ENCODE peak calls at places on chromosomes 16 and 17, in four cellular contexts. O is GM12878, X is K562, E is HL-60. T is an unnamed sample.

GRCh38 chr17:29687601-29688000 is 64.9 kb upstream of the CORO6 start:
- DNase-seq in O (no peak), X (no peak), E (no peak), T (no peak)

GRCh38 chr17:46853896-46854444 is 2.6 kb downstream of the WNT9B start:
- DNase-seq in O (no peak), X (no peak), E (no peak), T (no peak)

GRCh38 chr17:21394265-21394664 is 18.1 kb downstream of the KCNJ12 start:
- DNase-seq in O (no peak), X (no peak), E (no peak), T (no peak)

GRCh38 chr16:77387810-77388209 is 47.0 kb downstream of the ADAMTS18 start:
- DNase-seq in O (no peak), X (no peak), E (no peak), T (no peak)

GRCh38 chr17:74334393-74335039 is 8.5 kb downstream of the KIF19 start:
- DNase-seq in O (no peak), X (no peak), E (no peak), T (no peak)

GRCh38 chr17:42414782-42415409 is 8.2 kb downstream of the CAVIN1 start:
- DNase-seq in O (no peak), X (peak; percentile 49), E (peak; percentile 70), T (no peak)

GRCh38 chr16:27740496-27741201 is 190.7 kb downstream of the KATNIP start:
- DNase-seq in O (no peak), X (no peak), E (no peak), T (no peak)

GRCh38 chr17:64984776-64985521 is 65.7 kb upstream of the LRRC37A3 start:
- DNase-seq in O (no peak), X (no peak), E (peak; percentile 49), T (no peak)

GRCh38 chr16:6019490-6019991 is 921.9 kb upstream of the EEF2KMT start:
- DNase-seq in O (no peak), X (no peak), E (no peak), T (no peak)

GRCh38 chr17:29667969-29668368 is 45.3 kb upstream of the CORO6 start:
- DNase-seq in O (no peak), X (no peak), E (no peak), T (no peak)

GRCh38 chr16:12455287-12455798 is 348.3 kb downstream of the CPPED1 start:
- DNase-seq in O (no peak), X (peak; percentile 68), E (peak; percentile 24), T (no peak)

GRCh38 chr16:56812884-56813283 is 52.1 kb upstream of the SLC12A3 start:
- DNase-seq in O (no peak), X (no peak), E (no peak), T (no peak)

GRCh38 chr17:67365762-67366192 is 600 bp downstream of the PSMD12 start:
- DNase-seq in O (no peak), X (peak; percentile 26), E (peak; percentile 65), T (no peak)

GRCh38 chr16:12305081-12305596 is 328.6 kb downstream of the SNX29 start:
- DNase-seq in O (no peak), X (no peak), E (no peak), T (no peak)

GRCh38 chr16:70430667-70431536 is 8.0 kb downstream of the ST3GAL2 start:
- DNase-seq in O (peak; percentile 99), X (peak; percentile 72), E (peak; percentile 74), T (no peak)

GRCh38 chr17:34365340-34365739 is 2.3 kb upstream of the CCL1 start:
- DNase-seq in O (no peak), X (no peak), E (peak; percentile 66), T (no peak)

GRCh38 chr17:19744922-19745757 is 3.0 kb downstream of the ALDH3A1 start:
- DNase-seq in O (no peak), X (peak; percentile 45), E (peak; percentile 51), T (peak; percentile 92)

GRCh38 chr17:37310940-37311339 is 64.8 kb upstream of the C17orf78 start:
- DNase-seq in O (no peak), X (no peak), E (no peak), T (no peak)

GRCh38 chr16:17160285-17160854 is 310.4 kb downstream of the XYLT1 start:
- DNase-seq in O (no peak), X (peak; percentile 19), E (no peak), T (no peak)

GRCh38 chr16:56614549-56614991 is 6.2 kb downstream of the MT2A start:
- DNase-seq in O (no peak), X (no peak), E (no peak), T (no peak)

GRCh38 chr17:35160354-35161201 is 13.0 kb downstream of the UNC45B start:
- DNase-seq in O (no peak), X (no peak), E (no peak), T (no peak)

GRCh38 chr17:40218006-40218739 is 931 bp upstream of the WIPF2 start:
- DNase-seq in O (no peak), X (no peak), E (no peak), T (no peak)

GRCh38 chr17:14206891-14207290 is 29.8 kb downstream of the CDRT15 start:
- DNase-seq in O (no peak), X (no peak), E (no peak), T (no peak)

GRCh38 chr16:85662036-85662812 is 26.5 kb downstream of the GINS2 start:
- DNase-seq in O (no peak), X (no peak), E (no peak), T (no peak)

GRCh38 chr17:79849953-79850352 is 10.7 kb upstream of the CBX4 start:
- DNase-seq in O (no peak), X (no peak), E (no peak), T (no peak)
- TF ChIP-seq SPI1 in O (no peak), X (no peak), E (no peak), T (no peak)

GRCh38 chr17:32136856-32137255 is 5.4 kb upstream of the RHOT1 start:
- DNase-seq in O (no peak), X (no peak), E (no peak), T (no peak)
- TF ChIP-seq SPI1 in O (no peak), X (no peak), E (no peak), T (no peak)

GRCh38 chr17:2777242-2777867 is 18.9 kb upstream of the RAP1GAP2 start:
- DNase-seq in O (no peak), X (no peak), E (no peak), T (no peak)

GRCh38 chr17:2780931-2781454 is 15.2 kb upstream of the RAP1GAP2 start:
- DNase-seq in O (no peak), X (no peak), E (no peak), T (no peak)

GRCh38 chr17:2778489-2778888 is 17.7 kb upstream of the RAP1GAP2 start:
- DNase-seq in O (no peak), X (no peak), E (no peak), T (no peak)

GRCh38 chr17:2780256-2780655 is 16.0 kb upstream of the RAP1GAP2 start:
- DNase-seq in O (no peak), X (no peak), E (no peak), T (no peak)

GRCh38 chr17:2779545-2779944 is 16.7 kb upstream of the RAP1GAP2 start:
- DNase-seq in O (no peak), X (no peak), E (no peak), T (no peak)
- TF ChIP-seq SPI1 in O (no peak), X (no peak), E (no peak), T (no peak)

GRCh38 chr16:87297407-87297806 is 19.8 kb downstream of the C16orf95 start:
- DNase-seq in O (no peak), X (no peak), E (no peak), T (no peak)

GRCh38 chr16:87295259-87295658 is 21.9 kb downstream of the C16orf95 start:
- DNase-seq in O (no peak), X (peak; percentile 86), E (no peak), T (no peak)

GRCh38 chr16:87298857-87299465 is 18.2 kb downstream of the C16orf95 start:
- DNase-seq in O (no peak), X (no peak), E (no peak), T (no peak)

GRCh38 chr16:87295661-87296531 is 21.3 kb downstream of the C16orf95 start:
- DNase-seq in O (no peak), X (no peak), E (no peak), T (no peak)

GRCh38 chr16:87297918-87298631 is 19.1 kb downstream of the C16orf95 start:
- DNase-seq in O (no peak), X (peak; percentile 61), E (no peak), T (peak; percentile 71)
- TF ChIP-seq SPI1 in O (no peak), X (no peak), E (no peak), T (no peak)

GRCh38 chr17:76686538-76687277 is 24.1 kb downstream of the MXRA7 start:
- DNase-seq in O (no peak), X (peak; percentile 6), E (no peak), T (no peak)

GRCh38 chr17:76688165-76688622 is 22.6 kb downstream of the MXRA7 start:
- DNase-seq in O (no peak), X (no peak), E (no peak), T (no peak)

GRCh38 chr17:76685366-76685765 is 25.4 kb downstream of the MXRA7 start:
- DNase-seq in O (no peak), X (no peak), E (no peak), T (no peak)

GRCh38 chr17:76685846-76686245 is 24.9 kb downstream of the MXRA7 start:
- DNase-seq in O (no peak), X (peak; percentile 3), E (no peak), T (no peak)

DNA sequence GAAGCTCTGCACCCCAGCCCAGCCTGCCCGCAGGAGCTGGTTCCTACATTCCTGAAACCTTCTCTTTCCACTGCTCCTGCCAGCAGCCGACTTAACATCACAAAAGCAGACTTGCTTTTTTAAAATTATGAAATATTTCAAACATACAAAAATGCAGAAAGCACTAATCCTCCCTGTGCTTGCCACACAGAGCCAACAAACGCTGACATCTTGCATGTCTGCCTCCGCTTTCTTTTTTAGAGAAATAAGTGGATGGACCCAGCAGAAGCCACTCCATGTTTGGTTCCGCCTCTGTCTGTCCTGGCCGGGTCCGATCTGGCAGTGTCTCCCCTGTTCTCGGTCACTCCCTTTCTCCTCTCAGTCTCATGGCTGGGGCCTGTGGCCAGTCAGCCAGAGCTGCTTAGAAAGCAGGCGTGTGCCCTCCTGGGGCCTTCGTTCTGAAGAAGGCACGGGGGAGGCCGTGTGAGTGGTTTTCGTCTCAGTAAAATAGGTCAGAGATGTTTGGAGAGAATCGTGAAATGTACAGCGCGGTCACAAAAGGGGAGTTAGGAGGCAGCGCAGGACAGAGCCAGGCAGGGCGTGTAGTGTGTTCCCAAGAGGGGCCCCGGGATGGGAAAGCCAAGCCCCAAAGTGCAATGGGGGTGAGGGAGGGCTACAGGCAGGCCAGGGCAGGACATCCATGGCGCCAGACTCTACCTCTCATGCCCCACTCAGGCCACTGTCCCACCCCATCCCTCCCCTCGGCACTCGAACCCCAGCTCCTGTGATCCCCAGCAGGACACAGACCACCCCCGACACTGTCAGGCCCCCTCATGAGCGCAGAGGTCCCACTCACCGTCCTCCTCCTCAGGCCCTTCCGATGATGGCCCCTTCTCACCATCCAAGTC is 23.2 kb downstream of the MXRA7 start:
- DNase-seq in O (no peak), X (peak; percentile 6), E (no peak), T (no peak)
- TF ChIP-seq SPI1 in O (no peak), X (no peak), E (no peak), T (no peak)